ENCODE peak calls at places on chromosomes 16 and 17, in five cellular contexts. One of them, this sample, is unnamed.

GRCh38 chr17:44044092-44044491 is 22.4 kb downstream of the LSM12 start:
- DNase-seq in type B pancreatic cell: no peak
- DNase-seq in PC-3: peak
- DNase-seq in right lobe of liver: no peak
- DNase-seq in activated B cell treated with CpG ODN at 0.5 μM for 24 hours: no peak
- DNase-seq in this sample: no peak

GRCh38 chr16:4523686-4524085 is 14.9 kb downstream of the CDIP1 start:
- DNase-seq in type B pancreatic cell: no peak
- DNase-seq in right lobe of liver: no peak
- DNase-seq in PC-3: no peak
- DNase-seq in activated B cell treated with CpG ODN at 0.5 μM for 24 hours: no peak
- DNase-seq in this sample: no peak

GRCh38 chr17:38469875-38470274 is 41.6 kb downstream of the ARHGAP23 start:
- DNase-seq in type B pancreatic cell: no peak
- DNase-seq in activated B cell treated with CpG ODN at 0.5 μM for 24 hours: no peak
- DNase-seq in right lobe of liver: no peak
- DNase-seq in PC-3: no peak
- DNase-seq in this sample: no peak

GRCh38 chr16:14371778-14372431 is 258.2 kb downstream of the PARN start:
- DNase-seq in right lobe of liver: no peak
- DNase-seq in PC-3: peak
- DNase-seq in type B pancreatic cell: no peak
- DNase-seq in activated B cell treated with CpG ODN at 0.5 μM for 24 hours: no peak
- DNase-seq in this sample: no peak

GRCh38 chr17:66135219-66135618 is 56.7 kb downstream of the CEP112 start:
- DNase-seq in activated B cell treated with CpG ODN at 0.5 μM for 24 hours: no peak
- DNase-seq in type B pancreatic cell: no peak
- DNase-seq in right lobe of liver: no peak
- DNase-seq in PC-3: no peak
- DNase-seq in this sample: no peak

GRCh38 chr17:42554250-42555121 is 1.8 kb downstream of the HSD17B1 start:
- DNase-seq in activated B cell treated with CpG ODN at 0.5 μM for 24 hours: peak
- DNase-seq in type B pancreatic cell: peak
- DNase-seq in right lobe of liver: peak
- DNase-seq in PC-3: peak
- DNase-seq in this sample: peak

GRCh38 chr17:79627766-79628690 is 17.2 kb upstream of the RBFOX3 start:
- DNase-seq in activated B cell treated with CpG ODN at 0.5 μM for 24 hours: no peak
- DNase-seq in type B pancreatic cell: peak
- DNase-seq in right lobe of liver: peak
- DNase-seq in PC-3: no peak
- DNase-seq in this sample: peak

GRCh38 chr16:23506606-23506994 is 3.7 kb downstream of the GGA2 start:
- DNase-seq in type B pancreatic cell: no peak
- DNase-seq in activated B cell treated with CpG ODN at 0.5 μM for 24 hours: no peak
- DNase-seq in PC-3: no peak
- DNase-seq in right lobe of liver: no peak
- DNase-seq in this sample: no peak

GRCh38 chr17:74768069-74768762 is 7.9 kb downstream of the NAT9 start:
- DNase-seq in right lobe of liver: peak
- DNase-seq in PC-3: peak
- DNase-seq in activated B cell treated with CpG ODN at 0.5 μM for 24 hours: no peak
- DNase-seq in type B pancreatic cell: no peak
- DNase-seq in this sample: no peak

GRCh38 chr17:27384261-27384701 is 72.0 kb upstream of the KSR1 start:
- DNase-seq in right lobe of liver: peak
- DNase-seq in PC-3: peak
- DNase-seq in activated B cell treated with CpG ODN at 0.5 μM for 24 hours: no peak
- DNase-seq in type B pancreatic cell: no peak
- DNase-seq in this sample: no peak

DNA sequence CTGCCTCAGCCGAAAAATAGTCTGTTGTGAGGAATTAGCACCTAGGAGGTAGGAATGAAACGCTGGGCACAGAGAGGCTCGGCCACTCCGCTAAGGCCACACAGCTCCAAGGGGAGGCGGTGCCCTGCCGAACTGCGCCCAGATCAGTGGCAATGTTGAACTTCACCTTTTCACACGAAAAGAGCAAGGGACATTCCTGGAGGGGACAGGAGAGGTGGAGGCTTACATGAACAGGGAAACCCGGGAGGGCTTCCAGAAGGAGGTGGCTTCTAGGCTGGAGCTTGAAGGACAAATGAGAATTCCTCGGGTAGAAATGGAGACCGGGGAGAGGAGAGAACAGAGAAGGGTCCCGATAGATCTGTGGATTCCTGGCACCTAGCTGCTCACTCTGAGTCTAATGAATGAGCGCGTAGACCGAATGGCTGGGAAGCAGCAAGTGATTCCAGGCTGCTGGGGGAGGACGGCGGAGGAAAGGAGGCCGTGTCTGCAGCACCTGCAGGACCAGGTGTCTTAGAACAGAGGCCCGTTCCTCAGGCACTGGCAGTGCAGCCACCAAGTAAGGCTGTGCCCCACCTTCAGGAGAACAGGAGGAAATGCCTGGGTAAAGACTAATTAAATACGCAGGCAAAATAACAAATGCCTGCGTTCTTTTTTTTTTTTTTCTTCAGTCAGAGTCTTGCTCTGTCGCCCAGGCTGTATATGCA is 723 bp upstream of the SLC38A10 start:
- DNase-seq in PC-3: peak
- DNase-seq in right lobe of liver: peak
- DNase-seq in type B pancreatic cell: no peak
- DNase-seq in activated B cell treated with CpG ODN at 0.5 μM for 24 hours: no peak
- DNase-seq in this sample: no peak
- TF ChIP-seq CTCF in PC-3: peak
- TF ChIP-seq CTCF in right lobe of liver: peak
- TF ChIP-seq CTCF in type B pancreatic cell: peak
- TF ChIP-seq CTCF in activated B cell treated with CpG ODN at 0.5 μM for 24 hours: no peak
- TF ChIP-seq CTCF in this sample: no peak

GRCh38 chr16:89341697-89342694 is 124.5 kb downstream of the ZNF778 start:
- DNase-seq in right lobe of liver: peak
- DNase-seq in activated B cell treated with CpG ODN at 0.5 μM for 24 hours: no peak
- DNase-seq in PC-3: no peak
- DNase-seq in type B pancreatic cell: no peak
- DNase-seq in this sample: no peak

GRCh38 chr16:89345663-89346150 is 128.2 kb downstream of the ZNF778 start:
- DNase-seq in right lobe of liver: no peak
- DNase-seq in activated B cell treated with CpG ODN at 0.5 μM for 24 hours: no peak
- DNase-seq in type B pancreatic cell: no peak
- DNase-seq in PC-3: peak
- DNase-seq in this sample: no peak

GRCh38 chr16:89344314-89344828 is 126.9 kb downstream of the ZNF778 start:
- DNase-seq in right lobe of liver: no peak
- DNase-seq in type B pancreatic cell: no peak
- DNase-seq in activated B cell treated with CpG ODN at 0.5 μM for 24 hours: no peak
- DNase-seq in PC-3: no peak
- DNase-seq in this sample: no peak

GRCh38 chr16:89344846-89345577 is 127.5 kb downstream of the ZNF778 start:
- DNase-seq in right lobe of liver: no peak
- DNase-seq in activated B cell treated with CpG ODN at 0.5 μM for 24 hours: no peak
- DNase-seq in type B pancreatic cell: no peak
- DNase-seq in PC-3: no peak
- DNase-seq in this sample: no peak

GRCh38 chr16:89343501-89344291 is 126.2 kb downstream of the ZNF778 start:
- DNase-seq in PC-3: peak
- DNase-seq in activated B cell treated with CpG ODN at 0.5 μM for 24 hours: no peak
- DNase-seq in type B pancreatic cell: no peak
- DNase-seq in right lobe of liver: no peak
- DNase-seq in this sample: no peak
- TF ChIP-seq CTCF in PC-3: peak
- TF ChIP-seq CTCF in activated B cell treated with CpG ODN at 0.5 μM for 24 hours: no peak
- TF ChIP-seq CTCF in type B pancreatic cell: no peak
- TF ChIP-seq CTCF in right lobe of liver: no peak
- TF ChIP-seq CTCF in this sample: no peak

GRCh38 chr17:10699861-10700260 is 2.5 kb downstream of the ADPRM start:
- DNase-seq in PC-3: no peak
- DNase-seq in right lobe of liver: no peak
- DNase-seq in type B pancreatic cell: no peak
- DNase-seq in activated B cell treated with CpG ODN at 0.5 μM for 24 hours: no peak
- DNase-seq in this sample: no peak

GRCh38 chr17:10702574-10702973 is 5.2 kb downstream of the ADPRM start:
- DNase-seq in type B pancreatic cell: no peak
- DNase-seq in activated B cell treated with CpG ODN at 0.5 μM for 24 hours: no peak
- DNase-seq in PC-3: no peak
- DNase-seq in right lobe of liver: no peak
- DNase-seq in this sample: no peak

GRCh38 chr17:10698116-10698818 is 873 bp downstream of the ADPRM start:
- DNase-seq in PC-3: peak
- DNase-seq in right lobe of liver: no peak
- DNase-seq in type B pancreatic cell: no peak
- DNase-seq in activated B cell treated with CpG ODN at 0.5 μM for 24 hours: no peak
- DNase-seq in this sample: no peak

DNA sequence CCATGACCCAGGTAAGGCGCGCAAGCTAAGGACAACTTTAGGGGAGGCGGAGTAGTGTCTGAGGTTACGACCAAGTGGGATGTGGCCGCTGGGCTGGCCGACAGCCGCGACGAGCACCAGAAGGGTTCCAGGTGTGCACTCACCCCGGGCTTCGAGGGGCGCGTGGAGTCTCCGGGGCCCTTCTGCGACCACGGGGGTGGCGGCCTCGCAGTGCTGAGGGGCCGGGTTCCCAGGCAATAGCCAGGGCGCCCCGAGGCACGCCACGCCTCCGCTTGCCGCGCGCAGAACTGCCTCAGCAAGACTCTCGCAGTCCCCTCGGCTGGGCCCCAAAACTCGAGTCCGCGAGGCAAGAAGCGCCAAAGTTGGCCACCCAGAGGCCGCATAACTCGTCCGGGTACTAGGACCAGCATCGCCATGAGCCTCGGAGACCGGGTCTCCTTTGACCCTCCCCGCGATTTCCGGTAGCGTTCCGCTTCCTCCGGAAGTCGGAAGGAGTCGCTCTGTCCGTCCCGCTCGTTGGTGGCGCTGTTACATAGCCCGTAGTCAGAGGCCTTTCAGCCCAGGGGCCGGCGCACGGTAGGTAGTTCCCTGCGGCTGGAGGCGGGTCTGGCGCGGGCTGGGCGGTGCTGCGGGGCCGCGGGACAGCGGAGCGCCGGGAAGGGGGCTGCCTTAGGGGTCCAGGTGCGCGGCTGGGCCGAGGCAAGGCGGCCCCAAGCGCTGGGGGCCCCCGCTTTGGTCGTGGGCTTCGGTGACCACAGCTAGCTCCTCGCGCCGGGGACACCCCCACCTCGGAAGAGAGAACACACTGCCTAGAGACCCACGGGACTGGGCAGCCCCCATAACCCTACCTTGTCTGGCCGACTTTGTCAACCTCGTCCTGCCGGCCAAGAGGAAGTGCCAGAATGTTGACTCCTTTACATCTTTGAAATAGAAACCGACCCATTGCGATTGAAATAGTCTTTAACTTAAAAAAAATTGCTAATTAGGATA is at the start of the genes ADPRM and SCO1:
- DNase-seq in right lobe of liver: peak
- DNase-seq in PC-3: peak
- DNase-seq in type B pancreatic cell: peak
- DNase-seq in activated B cell treated with CpG ODN at 0.5 μM for 24 hours: peak
- DNase-seq in this sample: peak
- TF ChIP-seq CTCF in right lobe of liver: peak
- TF ChIP-seq CTCF in PC-3: peak
- TF ChIP-seq CTCF in type B pancreatic cell: peak
- TF ChIP-seq CTCF in activated B cell treated with CpG ODN at 0.5 μM for 24 hours: no peak
- TF ChIP-seq CTCF in this sample: peak

GRCh38 chr17:40873255-40873654 is 6.2 kb upstream of the KRT12 start:
- DNase-seq in type B pancreatic cell: no peak
- DNase-seq in activated B cell treated with CpG ODN at 0.5 μM for 24 hours: no peak
- DNase-seq in right lobe of liver: no peak
- DNase-seq in PC-3: no peak
- DNase-seq in this sample: no peak
- TF ChIP-seq CTCF in type B pancreatic cell: peak
- TF ChIP-seq CTCF in activated B cell treated with CpG ODN at 0.5 μM for 24 hours: no peak
- TF ChIP-seq CTCF in right lobe of liver: no peak
- TF ChIP-seq CTCF in PC-3: peak
- TF ChIP-seq CTCF in this sample: no peak

DNA sequence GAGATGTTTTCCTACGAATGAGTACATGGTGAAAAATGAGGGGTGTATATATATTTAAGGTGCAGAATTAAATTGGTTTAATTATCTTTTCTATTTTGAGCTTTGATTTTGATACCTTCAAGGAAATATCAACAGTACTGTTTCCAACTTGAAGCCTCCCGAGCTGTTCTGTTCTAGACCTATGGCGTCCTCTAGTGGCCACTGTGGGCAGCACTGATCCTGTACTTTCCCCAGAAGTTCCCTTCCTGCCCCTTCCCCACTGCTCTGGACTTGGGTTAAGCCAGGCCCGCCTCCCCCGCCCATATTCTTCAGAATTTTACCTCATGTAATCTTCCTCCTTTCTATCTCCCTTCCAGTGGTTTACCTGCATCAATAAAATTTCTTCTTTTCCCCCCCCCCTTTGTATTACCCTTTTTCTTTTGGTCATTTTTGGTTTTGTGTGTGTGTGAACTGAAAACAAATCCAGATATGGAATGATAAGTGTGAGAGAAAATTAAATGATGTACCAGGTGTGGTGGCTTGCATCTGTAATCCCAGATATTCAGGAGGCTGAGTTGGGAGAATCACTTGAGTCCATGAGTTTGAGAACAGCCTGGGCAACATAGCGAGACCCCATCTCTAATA is 1643.5 kb downstream of the TP53TG3F start:
- DNase-seq in activated B cell treated with CpG ODN at 0.5 μM for 24 hours: no peak
- DNase-seq in right lobe of liver: no peak
- DNase-seq in type B pancreatic cell: no peak
- DNase-seq in PC-3: no peak
- DNase-seq in this sample: no peak
- TF ChIP-seq CTCF in activated B cell treated with CpG ODN at 0.5 μM for 24 hours: no peak
- TF ChIP-seq CTCF in right lobe of liver: peak
- TF ChIP-seq CTCF in type B pancreatic cell: no peak
- TF ChIP-seq CTCF in PC-3: no peak
- TF ChIP-seq CTCF in this sample: no peak